ENCODE peak calls at places on chromosomes 7 and 10, in ten cellular contexts. P is CD4-positive, alpha-beta T cell; Z is WERI-Rb-1; J is fibroblast of the aortic adventitia; N is astrocyte of the cerebellum; M is PC-3; F is B cell; U is astrocyte of the spinal cord; G is left ventricle myocardium inferior; K is IMR-90. S is an unnamed sample.

GRCh38 chr10:78416031-78416800 is 382.6 kb downstream of the RPS24 start:
- DNase-seq in P (no peak), Z (peak), J (peak), N (no peak), M (peak), F (peak), U (peak), G (no peak), K (peak), S (no peak)

GRCh38 chr7:28383949-28384348 is 28.4 kb upstream of the CREB5 start:
- DNase-seq in P (no peak), Z (no peak), J (no peak), N (no peak), M (no peak), F (no peak), U (no peak), G (no peak), K (no peak), S (no peak)

GRCh38 chr10:116201011-116201410 is 72.0 kb downstream of the GFRA1 start:
- DNase-seq in P (no peak), Z (no peak), J (no peak), N (no peak), M (no peak), F (no peak), U (peak), G (no peak), K (peak), S (no peak)

GRCh38 chr7:2759736-2760097 is 71.7 kb downstream of the AMZ1 start:
- DNase-seq in P (no peak), Z (peak), J (no peak), N (no peak), M (no peak), F (no peak), U (no peak), G (no peak), K (no peak), S (no peak)

GRCh38 chr10:3848768-3849643 is 64.0 kb upstream of the KLF6 start:
- DNase-seq in P (no peak), Z (no peak), J (peak), N (no peak), M (peak), F (no peak), U (peak), G (no peak), K (peak), S (no peak)

GRCh38 chr10:98267894-98268693 is at the start of gene LOXL4:
- DNase-seq in P (no peak), Z (peak), J (peak), N (no peak), M (peak), F (peak), U (peak), G (no peak), K (no peak), S (peak)

GRCh38 chr10:79585870-79586527 is 24.7 kb upstream of the SFTPA1 start:
- DNase-seq in P (no peak), Z (no peak), J (no peak), N (no peak), M (no peak), F (no peak), U (no peak), G (no peak), K (no peak), S (no peak)

GRCh38 chr10:96664563-96664962 is 55.8 kb downstream of the PIK3AP1 start:
- DNase-seq in P (no peak), Z (no peak), J (no peak), N (no peak), M (no peak), F (no peak), U (no peak), G (no peak), K (no peak), S (no peak)

GRCh38 chr7:79837915-79838314 is 296.7 kb upstream of the GNAI1 start:
- DNase-seq in P (no peak), Z (no peak), J (no peak), N (no peak), M (no peak), F (no peak), U (no peak), G (no peak), K (no peak), S (no peak)

GRCh38 chr10:13681963-13682362 is 95.2 kb downstream of the PRPF18 start:
- DNase-seq in P (no peak), Z (no peak), J (no peak), N (no peak), M (no peak), F (no peak), U (no peak), G (no peak), K (no peak), S (no peak)

GRCh38 chr10:73647211-73647874 is 6.1 kb upstream of the MYOZ1 start:
- DNase-seq in P (no peak), Z (no peak), J (no peak), N (no peak), M (no peak), F (no peak), U (peak), G (peak), K (no peak), S (peak)

GRCh38 chr7:124856299-124856888 is 73.2 kb downstream of the POT1 start:
- DNase-seq in P (no peak), Z (no peak), J (peak), N (peak), M (peak), F (no peak), U (peak), G (no peak), K (peak), S (no peak)

GRCh38 chr7:146116452-146117219 is at the start of gene CNTNAP2:
- DNase-seq in P (no peak), Z (peak), J (no peak), N (no peak), M (peak), F (no peak), U (peak), G (peak), K (no peak), S (peak)

GRCh38 chr10:25758041-25758457 is 176.0 kb upstream of the MYO3A start:
- DNase-seq in P (no peak), Z (peak), J (peak), N (peak), M (peak), F (no peak), U (peak), G (no peak), K (no peak), S (no peak)

GRCh38 chr10:28778524-28778923 is 101.2 kb downstream of the BAMBI start:
- DNase-seq in P (no peak), Z (no peak), J (peak), N (no peak), M (peak), F (no peak), U (no peak), G (no peak), K (peak), S (no peak)

GRCh38 chr10:88670497-88670896 is 6.3 kb downstream of the LIPF start:
- DNase-seq in P (no peak), Z (no peak), J (no peak), N (no peak), M (no peak), F (no peak), U (no peak), G (no peak), K (no peak), S (no peak)

GRCh38 chr7:122206985-122207384 is 62.9 kb upstream of the AASS start:
- DNase-seq in P (no peak), Z (no peak), J (no peak), N (no peak), M (no peak), F (no peak), U (no peak), G (no peak), K (no peak), S (no peak)

GRCh38 chr7:35508623-35509400 is 186.1 kb downstream of the HERPUD2 start:
- DNase-seq in P (no peak), Z (no peak), J (no peak), N (no peak), M (peak), F (no peak), U (no peak), G (no peak), K (no peak), S (no peak)

GRCh38 chr7:150941983-150942590 is 36.0 kb downstream of the KCNH2 start:
- DNase-seq in P (peak), Z (no peak), J (no peak), N (no peak), M (peak), F (no peak), U (no peak), G (peak), K (no peak), S (no peak)

GRCh38 chr10:71138126-71138860 is 74.1 kb upstream of the UNC5B start:
- DNase-seq in P (no peak), Z (no peak), J (no peak), N (no peak), M (no peak), F (no peak), U (no peak), G (peak), K (no peak), S (no peak)

GRCh38 chr7:38318803-38319416 is 45.5 kb upstream of the TARP start:
- DNase-seq in P (no peak), Z (peak), J (peak), N (peak), M (peak), F (no peak), U (peak), G (no peak), K (peak), S (peak)

GRCh38 chr10:79084012-79084971 is 15.5 kb downstream of the ZMIZ1 start:
- DNase-seq in P (no peak), Z (peak), J (peak), N (no peak), M (peak), F (no peak), U (peak), G (peak), K (peak), S (no peak)

GRCh38 chr7:37027557-37028341 is 303.5 kb upstream of the AOAH start:
- DNase-seq in P (no peak), Z (no peak), J (peak), N (no peak), M (peak), F (no peak), U (no peak), G (no peak), K (no peak), S (no peak)
- TF ChIP-seq CTCF in P (no peak), Z (no peak), J (no peak), N (no peak), M (peak), F (no peak), U (no peak), G (no peak), K (peak), S (peak)

DNA sequence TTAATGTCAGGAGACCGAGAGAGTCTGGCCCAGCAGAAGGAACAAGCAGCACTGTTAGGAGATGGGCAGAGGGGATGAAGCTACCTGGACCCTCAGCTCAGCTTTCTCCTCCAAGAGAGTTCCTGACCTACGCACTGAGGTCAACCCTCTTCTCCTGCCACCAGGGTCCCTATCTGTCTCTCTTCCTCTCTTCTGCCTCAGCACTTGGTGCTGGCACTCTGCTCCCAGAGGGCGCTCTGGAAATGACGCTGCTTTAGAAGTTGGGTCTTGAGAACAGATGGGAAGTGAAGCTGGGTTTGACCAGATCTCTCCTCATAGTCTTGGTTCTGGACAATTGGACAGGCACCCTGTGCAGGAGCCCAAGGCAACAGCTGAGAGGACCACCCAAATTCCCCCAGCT is 216.0 kb upstream of the AGK start:
- DNase-seq in P (no peak), Z (no peak), J (no peak), N (no peak), M (no peak), F (no peak), U (no peak), G (no peak), K (no peak), S (no peak)
- TF ChIP-seq CTCF in P (no peak), Z (no peak), J (no peak), N (no peak), M (no peak), F (no peak), U (no peak), G (no peak), K (no peak), S (no peak)

DNA sequence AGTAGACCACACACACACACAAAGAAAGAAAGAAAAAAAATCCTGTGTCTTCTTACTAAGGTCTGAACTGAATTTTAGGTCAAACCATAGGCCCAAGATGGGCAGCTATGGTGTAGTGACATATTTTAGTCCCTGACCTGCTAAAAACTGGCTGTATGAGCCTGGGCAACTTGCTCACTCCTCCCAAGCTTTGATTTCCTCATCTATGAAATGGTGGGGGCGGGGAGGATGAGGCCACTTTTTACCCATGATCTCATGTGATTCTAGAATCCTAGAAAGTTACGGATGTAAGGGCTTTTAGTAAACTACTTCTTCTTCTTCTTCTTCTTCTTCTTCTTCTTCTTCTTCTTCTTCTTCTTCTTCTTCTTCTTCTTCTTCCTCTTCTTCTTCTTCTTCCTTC is 6.1 kb upstream of the CCL24 start:
- DNase-seq in P (no peak), Z (no peak), J (no peak), N (no peak), M (no peak), F (no peak), U (no peak), G (no peak), K (no peak), S (no peak)
- TF ChIP-seq CTCF in P (no peak), Z (no peak), J (no peak), N (no peak), M (no peak), F (no peak), U (no peak), G (no peak), K (no peak), S (no peak)

DNA sequence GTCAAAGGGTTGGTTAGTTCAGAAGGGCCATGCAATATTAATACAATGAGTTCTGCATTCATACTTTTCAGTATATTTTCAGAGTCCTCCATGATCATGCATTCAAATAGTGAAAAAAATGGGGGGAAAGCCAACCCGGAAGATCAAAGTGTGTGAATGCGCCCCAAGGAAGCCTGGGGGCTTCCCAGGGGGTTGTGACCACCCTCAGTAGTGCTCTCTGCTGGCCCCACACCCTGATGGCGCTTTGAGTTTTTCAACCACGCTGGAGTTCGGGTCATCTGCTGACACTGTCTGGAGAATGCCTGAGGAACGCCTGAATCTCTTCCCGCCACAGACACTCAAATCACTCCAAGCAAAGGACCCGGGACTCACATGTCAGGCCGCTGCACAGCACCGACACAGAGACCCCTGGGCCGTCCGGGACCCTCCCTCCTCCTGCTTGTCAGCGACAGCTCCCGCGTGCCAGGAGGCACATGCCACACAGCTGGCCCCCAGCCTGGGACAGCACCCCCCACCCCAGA is 1.0 kb downstream of the TNS3 start:
- DNase-seq in P (no peak), Z (peak), J (peak), N (no peak), M (peak), F (no peak), U (no peak), G (no peak), K (peak), S (no peak)
- TF ChIP-seq CTCF in P (no peak), Z (peak), J (no peak), N (no peak), M (peak), F (no peak), U (peak), G (no peak), K (peak), S (no peak)

S was measured in D721Med.